ENCODE peak calls at places on chromosomes 6 and 20, in seven cellular contexts. One of them, this sample, is unnamed.
A peak's percentile ranks its signal among the peaks of the same experiment; 100 is the strongest.

GRCh38 chr6:164396071-164397047 is 913.0 kb downstream of the C6orf118 start:
- DNase-seq in posterior cingulate gyrus: peak; percentile 30
- DNase-seq in BJ: no peak
- DNase-seq in activated CD8-positive, alpha-beta memory T cell treated with anti-CD3 and anti-CD28 coated beads for 4 hours: no peak
- DNase-seq in stimulated activated naive CD4-positive, alpha-beta T cell treated with Interleukin-2 at 50 U/mL for 16 hours: no peak
- DNase-seq in adrenal gland: no peak
- DNase-seq in substantia nigra: peak; percentile 27
- DNase-seq in this sample: peak; percentile 26

GRCh38 chr6:52603000-52603795 is 26.3 kb upstream of the TRAM2 start:
- DNase-seq in posterior cingulate gyrus: no peak
- DNase-seq in BJ: no peak
- DNase-seq in activated CD8-positive, alpha-beta memory T cell treated with anti-CD3 and anti-CD28 coated beads for 4 hours: no peak
- DNase-seq in stimulated activated naive CD4-positive, alpha-beta T cell treated with Interleukin-2 at 50 U/mL for 16 hours: no peak
- DNase-seq in adrenal gland: no peak
- DNase-seq in substantia nigra: no peak
- DNase-seq in this sample: no peak

GRCh38 chr20:64232794-64233193 is 22.8 kb upstream of the PCMTD2 start:
- DNase-seq in posterior cingulate gyrus: no peak
- DNase-seq in BJ: no peak
- DNase-seq in activated CD8-positive, alpha-beta memory T cell treated with anti-CD3 and anti-CD28 coated beads for 4 hours: no peak
- DNase-seq in stimulated activated naive CD4-positive, alpha-beta T cell treated with Interleukin-2 at 50 U/mL for 16 hours: no peak
- DNase-seq in adrenal gland: peak; percentile 90
- DNase-seq in substantia nigra: no peak
- DNase-seq in this sample: no peak

GRCh38 chr6:28807682-28808280 is 116.0 kb downstream of the TRIM27 start:
- DNase-seq in posterior cingulate gyrus: no peak
- DNase-seq in BJ: no peak
- DNase-seq in activated CD8-positive, alpha-beta memory T cell treated with anti-CD3 and anti-CD28 coated beads for 4 hours: no peak
- DNase-seq in stimulated activated naive CD4-positive, alpha-beta T cell treated with Interleukin-2 at 50 U/mL for 16 hours: no peak
- DNase-seq in adrenal gland: no peak
- DNase-seq in substantia nigra: no peak
- DNase-seq in this sample: no peak

GRCh38 chr6:48610846-48611245 is 499.8 kb upstream of the PTCHD4 start:
- DNase-seq in posterior cingulate gyrus: no peak
- DNase-seq in BJ: no peak
- DNase-seq in activated CD8-positive, alpha-beta memory T cell treated with anti-CD3 and anti-CD28 coated beads for 4 hours: no peak
- DNase-seq in stimulated activated naive CD4-positive, alpha-beta T cell treated with Interleukin-2 at 50 U/mL for 16 hours: no peak
- DNase-seq in adrenal gland: no peak
- DNase-seq in substantia nigra: no peak
- DNase-seq in this sample: no peak

GRCh38 chr20:33837096-33837830 is 26.1 kb downstream of the CHMP4B start:
- DNase-seq in posterior cingulate gyrus: no peak
- DNase-seq in BJ: no peak
- DNase-seq in activated CD8-positive, alpha-beta memory T cell treated with anti-CD3 and anti-CD28 coated beads for 4 hours: no peak
- DNase-seq in stimulated activated naive CD4-positive, alpha-beta T cell treated with Interleukin-2 at 50 U/mL for 16 hours: no peak
- DNase-seq in adrenal gland: no peak
- DNase-seq in substantia nigra: no peak
- DNase-seq in this sample: no peak

GRCh38 chr6:24961852-24962251 is 26.1 kb upstream of the RIPOR2 start:
- DNase-seq in posterior cingulate gyrus: no peak
- DNase-seq in BJ: no peak
- DNase-seq in activated CD8-positive, alpha-beta memory T cell treated with anti-CD3 and anti-CD28 coated beads for 4 hours: no peak
- DNase-seq in stimulated activated naive CD4-positive, alpha-beta T cell treated with Interleukin-2 at 50 U/mL for 16 hours: no peak
- DNase-seq in adrenal gland: no peak
- DNase-seq in substantia nigra: no peak
- DNase-seq in this sample: no peak

GRCh38 chr6:170279977-170280688 is 10.7 kb downstream of the DLL1 start:
- DNase-seq in posterior cingulate gyrus: no peak
- DNase-seq in BJ: no peak
- DNase-seq in activated CD8-positive, alpha-beta memory T cell treated with anti-CD3 and anti-CD28 coated beads for 4 hours: no peak
- DNase-seq in stimulated activated naive CD4-positive, alpha-beta T cell treated with Interleukin-2 at 50 U/mL for 16 hours: no peak
- DNase-seq in adrenal gland: peak; percentile 89
- DNase-seq in substantia nigra: no peak
- DNase-seq in this sample: no peak

GRCh38 chr20:5657190-5657872 is 92.9 kb upstream of the SHLD1 start:
- DNase-seq in posterior cingulate gyrus: no peak
- DNase-seq in BJ: peak; percentile 73
- DNase-seq in activated CD8-positive, alpha-beta memory T cell treated with anti-CD3 and anti-CD28 coated beads for 4 hours: no peak
- DNase-seq in stimulated activated naive CD4-positive, alpha-beta T cell treated with Interleukin-2 at 50 U/mL for 16 hours: no peak
- DNase-seq in adrenal gland: peak; percentile 73
- DNase-seq in substantia nigra: no peak
- DNase-seq in this sample: no peak

GRCh38 chr6:168033791-168034190 is 36.3 kb downstream of the KIF25 start:
- DNase-seq in posterior cingulate gyrus: no peak
- DNase-seq in BJ: no peak
- DNase-seq in activated CD8-positive, alpha-beta memory T cell treated with anti-CD3 and anti-CD28 coated beads for 4 hours: no peak
- DNase-seq in stimulated activated naive CD4-positive, alpha-beta T cell treated with Interleukin-2 at 50 U/mL for 16 hours: no peak
- DNase-seq in adrenal gland: no peak
- DNase-seq in substantia nigra: no peak
- DNase-seq in this sample: no peak

This sample was measured in amygdala.